ENCODE peak calls at places on chromosomes 1 and 21, in four cellular contexts. One of them, this sample, is unnamed.

GRCh38 chr1:205800470-205800869 is 12.5 kb downstream of the SLC41A1 start:
- DNase-seq in BE2C: no peak
- DNase-seq in fibroblast of lung: no peak
- DNase-seq in astrocyte of the cerebellum: no peak
- DNase-seq in this sample: no peak

GRCh38 chr1:63359561-63359960 is 7.9 kb upstream of the ALG6 start:
- DNase-seq in BE2C: no peak
- DNase-seq in fibroblast of lung: no peak
- DNase-seq in astrocyte of the cerebellum: no peak
- DNase-seq in this sample: no peak

GRCh38 chr1:42913426-42914091 is 45.1 kb downstream of the SLC2A1 start:
- DNase-seq in BE2C: peak
- DNase-seq in fibroblast of lung: peak
- DNase-seq in astrocyte of the cerebellum: peak
- DNase-seq in this sample: peak

GRCh38 chr21:45726438-45726837 is 82.9 kb downstream of the PCBP3 start:
- DNase-seq in BE2C: peak
- DNase-seq in fibroblast of lung: no peak
- DNase-seq in astrocyte of the cerebellum: no peak
- DNase-seq in this sample: no peak

GRCh38 chr1:227318852-227319607 is 738 bp upstream of the CDC42BPA start:
- DNase-seq in BE2C: peak
- DNase-seq in fibroblast of lung: peak
- DNase-seq in astrocyte of the cerebellum: no peak
- DNase-seq in this sample: peak

GRCh38 chr1:210330279-210330866 is 1.7 kb downstream of the HHAT start:
- DNase-seq in BE2C: peak
- DNase-seq in fibroblast of lung: peak
- DNase-seq in astrocyte of the cerebellum: no peak
- DNase-seq in this sample: peak

GRCh38 chr21:45339430-45340405 is 52.0 kb upstream of the POFUT2 start:
- DNase-seq in BE2C: no peak
- DNase-seq in fibroblast of lung: no peak
- DNase-seq in astrocyte of the cerebellum: no peak
- DNase-seq in this sample: no peak

GRCh38 chr1:81695741-81696140 is 105.0 kb upstream of the ADGRL2 start:
- DNase-seq in BE2C: no peak
- DNase-seq in fibroblast of lung: peak
- DNase-seq in astrocyte of the cerebellum: peak
- DNase-seq in this sample: peak

GRCh38 chr1:246065592-246065991 is 441.5 kb downstream of the SMYD3 start:
- DNase-seq in BE2C: no peak
- DNase-seq in fibroblast of lung: no peak
- DNase-seq in astrocyte of the cerebellum: no peak
- DNase-seq in this sample: no peak

GRCh38 chr1:181733486-181733885 is 250.2 kb downstream of the CACNA1E start:
- DNase-seq in BE2C: no peak
- DNase-seq in fibroblast of lung: no peak
- DNase-seq in astrocyte of the cerebellum: no peak
- DNase-seq in this sample: no peak

GRCh38 chr1:181732218-181732990 is 249.1 kb downstream of the CACNA1E start:
- DNase-seq in BE2C: no peak
- DNase-seq in fibroblast of lung: no peak
- DNase-seq in astrocyte of the cerebellum: no peak
- DNase-seq in this sample: no peak

GRCh38 chr1:181739214-181739613 is 255.9 kb downstream of the CACNA1E start:
- DNase-seq in BE2C: no peak
- DNase-seq in fibroblast of lung: peak
- DNase-seq in astrocyte of the cerebellum: no peak
- DNase-seq in this sample: no peak

GRCh38 chr1:181737056-181737455 is 253.7 kb downstream of the CACNA1E start:
- DNase-seq in BE2C: no peak
- DNase-seq in fibroblast of lung: no peak
- DNase-seq in astrocyte of the cerebellum: no peak
- DNase-seq in this sample: no peak
- TF ChIP-seq CTCF in BE2C: no peak
- TF ChIP-seq CTCF in fibroblast of lung: no peak
- TF ChIP-seq CTCF in astrocyte of the cerebellum: no peak
- TF ChIP-seq CTCF in this sample: no peak

GRCh38 chr1:235278915-235279292 is 49.1 kb downstream of the ARID4B start:
- DNase-seq in BE2C: no peak
- DNase-seq in fibroblast of lung: no peak
- DNase-seq in astrocyte of the cerebellum: no peak
- DNase-seq in this sample: no peak
- H3K4me3 ChIP-seq in BE2C: no peak
- H3K4me3 ChIP-seq in fibroblast of lung: no peak
- H3K4me3 ChIP-seq in astrocyte of the cerebellum: no peak
- H3K4me3 ChIP-seq in this sample: no peak

DNA sequence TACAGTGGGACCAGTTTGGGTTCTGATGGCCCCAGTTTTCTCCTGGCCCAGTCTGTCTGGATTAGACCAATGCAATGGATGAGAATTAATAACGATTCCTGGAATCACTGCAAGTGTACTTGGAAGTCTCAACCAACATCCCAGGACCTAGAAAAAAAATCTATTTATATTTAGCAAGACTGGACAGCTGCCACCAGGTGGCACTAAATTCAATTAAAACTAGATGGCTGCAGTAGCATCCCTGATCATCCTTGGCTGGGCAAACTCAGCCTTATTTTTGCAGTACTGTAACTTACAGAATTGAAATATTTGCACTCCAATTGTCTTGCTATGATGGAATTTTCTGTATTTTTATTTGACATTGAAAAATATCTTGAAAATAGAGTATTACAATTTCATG is 165.7 kb downstream of the NCAM2 start:
- DNase-seq in BE2C: peak
- DNase-seq in fibroblast of lung: peak
- DNase-seq in astrocyte of the cerebellum: peak
- DNase-seq in this sample: peak
- TF ChIP-seq CTCF in BE2C: peak
- TF ChIP-seq CTCF in fibroblast of lung: peak
- TF ChIP-seq CTCF in astrocyte of the cerebellum: peak
- TF ChIP-seq CTCF in this sample: peak

DNA sequence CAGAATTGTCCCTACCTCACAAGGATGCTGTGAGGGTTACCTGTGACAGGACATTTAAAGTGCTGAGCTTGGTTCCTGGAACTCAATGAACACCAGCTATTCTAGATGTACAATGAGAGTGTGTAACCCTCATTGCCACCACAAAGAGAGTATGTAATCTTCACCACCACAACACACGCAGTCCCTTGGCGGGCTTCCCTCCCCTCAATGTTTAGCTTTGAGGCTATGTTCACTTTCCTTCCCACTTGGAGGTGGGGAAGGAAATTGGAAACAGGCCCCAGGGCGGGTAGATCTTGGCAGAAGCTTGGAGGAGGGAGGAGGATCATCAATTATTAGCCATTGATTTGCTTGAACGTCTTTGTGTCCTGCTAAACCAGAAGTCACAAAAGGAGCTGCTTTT is 8.2 kb upstream of the COL16A1 start:
- DNase-seq in BE2C: no peak
- DNase-seq in fibroblast of lung: peak
- DNase-seq in astrocyte of the cerebellum: peak
- DNase-seq in this sample: peak
- H3K4me3 ChIP-seq in BE2C: no peak
- H3K4me3 ChIP-seq in fibroblast of lung: no peak
- H3K4me3 ChIP-seq in astrocyte of the cerebellum: no peak
- H3K4me3 ChIP-seq in this sample: no peak

DNA sequence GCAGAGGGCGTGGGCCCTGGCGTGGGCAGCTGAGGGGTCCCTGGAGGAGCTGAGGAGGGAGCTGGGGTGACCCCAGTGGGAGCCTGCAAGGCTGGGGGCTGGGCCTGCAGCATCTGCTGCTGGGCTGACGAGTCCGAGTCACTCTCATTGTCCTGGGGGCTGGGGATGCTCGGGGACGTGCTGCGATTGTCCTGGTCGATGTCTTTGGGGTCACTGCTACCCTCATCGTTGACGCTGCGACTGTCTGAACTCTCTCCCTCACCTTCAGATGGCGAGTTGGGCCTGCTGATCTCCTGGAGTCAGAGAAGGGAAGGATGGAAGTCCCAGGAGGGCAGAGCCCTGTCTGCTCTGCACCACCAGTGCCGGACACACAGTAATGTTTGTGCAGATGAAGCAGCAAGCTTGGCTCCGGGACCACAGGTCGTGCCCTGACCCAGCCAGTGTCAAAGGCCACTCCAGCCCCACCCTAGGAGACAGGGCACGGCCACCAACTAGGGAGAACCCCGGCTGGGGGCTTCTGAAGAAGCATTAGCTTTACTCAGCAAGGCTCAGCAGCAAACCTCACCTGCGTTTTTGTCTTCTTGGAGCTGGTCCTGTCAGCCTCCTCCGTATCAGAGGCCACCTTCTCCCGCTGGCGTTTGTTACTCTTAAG is 43.4 kb downstream of the SLC45A1 start:
- DNase-seq in BE2C: no peak
- DNase-seq in fibroblast of lung: no peak
- DNase-seq in astrocyte of the cerebellum: no peak
- DNase-seq in this sample: no peak
- TF ChIP-seq CTCF in BE2C: no peak
- TF ChIP-seq CTCF in fibroblast of lung: no peak
- TF ChIP-seq CTCF in astrocyte of the cerebellum: no peak
- TF ChIP-seq CTCF in this sample: no peak